ENCODE peak calls at places on chromosomes 1 and 21, in four cellular contexts. One of them, this sample, is unnamed.

GRCh38 chr1:24278726-24279125 is 40.4 kb upstream of the GRHL3 start:
- DNase-seq in neuronal stem cell: no peak
- DNase-seq in H1: no peak
- DNase-seq in mesendoderm: no peak
- DNase-seq in this sample: no peak

GRCh38 chr1:221478050-221478949 is 263.6 kb downstream of the DUSP10 start:
- DNase-seq in neuronal stem cell: peak; percentile 20
- DNase-seq in H1: peak; percentile 46
- DNase-seq in mesendoderm: peak; percentile 79
- DNase-seq in this sample: peak; percentile 91

GRCh38 chr1:77406661-77407060 is 124.8 kb downstream of the AK5 start:
- DNase-seq in neuronal stem cell: no peak
- DNase-seq in H1: no peak
- DNase-seq in mesendoderm: no peak
- DNase-seq in this sample: peak; percentile 11

GRCh38 chr1:157113631-157114030 is 14.0 kb upstream of the ETV3L start:
- DNase-seq in neuronal stem cell: no peak
- DNase-seq in H1: no peak
- DNase-seq in mesendoderm: no peak
- DNase-seq in this sample: no peak

GRCh38 chr1:223776075-223776814 is 63.9 kb downstream of the CAPN2 start:
- DNase-seq in neuronal stem cell: no peak
- DNase-seq in H1: no peak
- DNase-seq in mesendoderm: peak; percentile 83
- DNase-seq in this sample: peak; percentile 91

GRCh38 chr1:64915381-64916274 is 50.7 kb downstream of the JAK1 start:
- DNase-seq in neuronal stem cell: no peak
- DNase-seq in H1: no peak
- DNase-seq in mesendoderm: peak; percentile 75
- DNase-seq in this sample: peak; percentile 94

GRCh38 chr1:112110031-112110430 is 120.6 kb upstream of the KCND3 start:
- DNase-seq in neuronal stem cell: no peak
- DNase-seq in H1: no peak
- DNase-seq in mesendoderm: no peak
- DNase-seq in this sample: no peak

GRCh38 chr1:67627336-67627735 is 57.7 kb upstream of the GADD45A start:
- DNase-seq in neuronal stem cell: no peak
- DNase-seq in H1: no peak
- DNase-seq in mesendoderm: no peak
- DNase-seq in this sample: no peak

GRCh38 chr21:39661121-39661520 is 48.4 kb downstream of the B3GALT5 start:
- DNase-seq in neuronal stem cell: no peak
- DNase-seq in H1: no peak
- DNase-seq in mesendoderm: no peak
- DNase-seq in this sample: no peak

GRCh38 chr21:39084073-39084472 is 99.2 kb downstream of the PSMG1 start:
- DNase-seq in neuronal stem cell: no peak
- DNase-seq in H1: no peak
- DNase-seq in mesendoderm: no peak
- DNase-seq in this sample: no peak

GRCh38 chr1:236685917-236686814 is at the start of gene ACTN2:
- DNase-seq in neuronal stem cell: peak; percentile 46
- DNase-seq in H1: peak; percentile 76
- DNase-seq in mesendoderm: peak; percentile 65
- DNase-seq in this sample: no peak
- H2BK15ac ChIP-seq in neuronal stem cell: no peak within 1 kb of the TSS
- H2BK15ac ChIP-seq in H1: peak within 1 kb of the TSS; percentile 72
- H2BK15ac ChIP-seq in mesendoderm: no peak within 1 kb of the TSS
- H2BK15ac ChIP-seq in this sample: no peak within 1 kb of the TSS

GRCh38 chr1:56816909-56817308 is 2.3 kb downstream of the FYB2 start:
- DNase-seq in neuronal stem cell: no peak
- DNase-seq in H1: no peak
- DNase-seq in mesendoderm: no peak
- DNase-seq in this sample: no peak
- H3K4me3 ChIP-seq in neuronal stem cell: no peak overlapping the region
- H3K4me3 ChIP-seq in H1: no peak overlapping the region
- H3K4me3 ChIP-seq in mesendoderm: no peak overlapping the region
- H3K4me3 ChIP-seq in this sample: no peak overlapping the region

GRCh38 chr1:108646661-108647269 is 14.1 kb downstream of the HENMT1 start:
- DNase-seq in neuronal stem cell: no peak
- DNase-seq in H1: no peak
- DNase-seq in mesendoderm: peak; percentile 28
- DNase-seq in this sample: peak; percentile 77
- H2BK15ac ChIP-seq in neuronal stem cell: no peak overlapping the region
- H2BK15ac ChIP-seq in H1: no peak overlapping the region
- H2BK15ac ChIP-seq in mesendoderm: no peak overlapping the region
- H2BK15ac ChIP-seq in this sample: peak overlapping the region; percentile 27

GRCh38 chr1:39085174-39085573 is 59.0 kb downstream of the NDUFS5 start:
- DNase-seq in neuronal stem cell: no peak
- DNase-seq in H1: no peak
- DNase-seq in mesendoderm: no peak
- DNase-seq in this sample: no peak

GRCh38 chr1:39088658-39089057 is 62.5 kb downstream of the NDUFS5 start:
- DNase-seq in neuronal stem cell: no peak
- DNase-seq in H1: no peak
- DNase-seq in mesendoderm: no peak
- DNase-seq in this sample: no peak

GRCh38 chr1:39084191-39084590 is 58.0 kb downstream of the NDUFS5 start:
- DNase-seq in neuronal stem cell: no peak
- DNase-seq in H1: no peak
- DNase-seq in mesendoderm: no peak
- DNase-seq in this sample: no peak

GRCh38 chr1:39087109-39087834 is 61.1 kb downstream of the NDUFS5 start:
- DNase-seq in neuronal stem cell: no peak
- DNase-seq in H1: no peak
- DNase-seq in mesendoderm: no peak
- DNase-seq in this sample: peak; percentile 76

GRCh38 chr1:39086386-39087108 is 60.4 kb downstream of the NDUFS5 start:
- DNase-seq in neuronal stem cell: no peak
- DNase-seq in H1: no peak
- DNase-seq in mesendoderm: no peak
- DNase-seq in this sample: peak; percentile 46
- H3K4me3 ChIP-seq in neuronal stem cell: no peak overlapping the region
- H3K4me3 ChIP-seq in H1: no peak overlapping the region
- H3K4me3 ChIP-seq in mesendoderm: no peak overlapping the region
- H3K4me3 ChIP-seq in this sample: no peak overlapping the region

DNA sequence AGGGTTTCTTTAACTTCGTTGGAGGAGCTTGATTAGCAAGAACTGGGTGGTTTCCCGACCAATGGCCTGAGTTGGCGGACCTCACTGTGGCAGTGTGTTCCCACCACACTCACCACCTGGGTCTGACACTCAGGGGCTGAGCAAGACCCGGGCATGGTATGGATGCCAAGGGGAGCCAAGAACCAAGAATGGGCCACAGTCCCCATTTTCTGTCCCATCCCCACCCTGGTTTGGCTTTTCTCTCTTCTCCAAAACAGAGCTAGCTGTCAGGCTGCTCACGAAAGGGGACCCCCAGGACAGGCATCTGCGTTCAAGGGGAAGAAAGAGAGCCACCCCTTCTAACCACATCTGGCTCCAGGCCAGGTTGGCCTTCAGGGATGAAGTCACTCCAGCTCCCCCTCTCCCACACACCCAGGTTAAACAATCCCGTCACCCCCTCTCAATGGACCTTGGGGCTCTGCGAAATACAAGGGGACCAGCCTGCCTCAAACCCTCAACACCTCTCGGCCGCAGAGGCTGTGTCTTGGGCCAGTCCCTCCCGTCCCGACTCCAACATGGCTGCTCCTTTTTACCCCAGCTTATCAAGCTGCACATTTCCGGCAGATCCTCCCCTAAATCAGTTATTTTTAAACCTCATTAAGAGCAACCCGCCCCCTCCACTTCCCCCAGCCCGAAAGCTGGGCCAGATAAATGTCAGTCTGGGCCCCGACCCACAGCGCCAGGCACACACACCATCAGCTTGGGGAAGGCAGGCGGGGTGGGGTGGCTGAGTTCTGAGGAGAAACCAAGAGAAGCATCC is 3.4 kb downstream of the TAGLN2 start:
- DNase-seq in neuronal stem cell: no peak
- DNase-seq in H1: no peak
- DNase-seq in mesendoderm: no peak
- DNase-seq in this sample: peak; percentile 34
- H2BK15ac ChIP-seq in neuronal stem cell: peak overlapping the region; percentile 2
- H2BK15ac ChIP-seq in H1: no peak overlapping the region
- H2BK15ac ChIP-seq in mesendoderm: no peak overlapping the region
- H2BK15ac ChIP-seq in this sample: no peak overlapping the region

GRCh38 chr21:44618909-44619308 is 7.0 kb downstream of the KRTAP10-8 start:
- DNase-seq in neuronal stem cell: no peak
- DNase-seq in H1: no peak
- DNase-seq in mesendoderm: no peak
- DNase-seq in this sample: no peak
- H3K4me3 ChIP-seq in neuronal stem cell: no peak overlapping the region
- H3K4me3 ChIP-seq in H1: no peak overlapping the region
- H3K4me3 ChIP-seq in mesendoderm: no peak overlapping the region
- H3K4me3 ChIP-seq in this sample: no peak overlapping the region

This sample was measured in IMR-90.